ENCODE peak calls at places on chromosome 5, in ten cellular contexts. One of them, this sample, is unnamed.

GRCh38 chr5:32805966-32806626 is 95.0 kb downstream of the NPR3 start:
- DNase-seq in activated CD8-positive, alpha-beta T cell treated with anti-CD3 and anti-CD28 coated beads, Interleukin-2, amount 10 ng/mL, durations not matched to agents 7 days and 5 days: no peak
- DNase-seq in T-helper 17 cell: no peak
- DNase-seq in non-pigmented ciliary epithelial cell: no peak
- DNase-seq in choroid plexus epithelial cell: peak; percentile 93
- DNase-seq in C1 segment of cervical spinal cord: no peak
- DNase-seq in iris pigment epithelial cell: peak; percentile 93
- DNase-seq in fibroblast of villous mesenchyme: peak; percentile 69
- DNase-seq in AG20443: peak; percentile 75
- DNase-seq in GM23248: peak; percentile 94
- DNase-seq in this sample: no peak

GRCh38 chr5:91598216-91598615 is 215.1 kb upstream of the ARRDC3 start:
- DNase-seq in activated CD8-positive, alpha-beta T cell treated with anti-CD3 and anti-CD28 coated beads, Interleukin-2, amount 10 ng/mL, durations not matched to agents 7 days and 5 days: no peak
- DNase-seq in T-helper 17 cell: no peak
- DNase-seq in non-pigmented ciliary epithelial cell: no peak
- DNase-seq in choroid plexus epithelial cell: no peak
- DNase-seq in C1 segment of cervical spinal cord: no peak
- DNase-seq in iris pigment epithelial cell: no peak
- DNase-seq in fibroblast of villous mesenchyme: no peak
- DNase-seq in AG20443: no peak
- DNase-seq in GM23248: no peak
- DNase-seq in this sample: no peak

GRCh38 chr5:10760033-10760975 is 730 bp downstream of the DAP start:
- DNase-seq in activated CD8-positive, alpha-beta T cell treated with anti-CD3 and anti-CD28 coated beads, Interleukin-2, amount 10 ng/mL, durations not matched to agents 7 days and 5 days: peak; percentile 42
- DNase-seq in T-helper 17 cell: no peak
- DNase-seq in non-pigmented ciliary epithelial cell: no peak
- DNase-seq in choroid plexus epithelial cell: peak; percentile 53
- DNase-seq in C1 segment of cervical spinal cord: no peak
- DNase-seq in iris pigment epithelial cell: peak; percentile 56
- DNase-seq in fibroblast of villous mesenchyme: peak; percentile 71
- DNase-seq in AG20443: peak; percentile 50
- DNase-seq in GM23248: peak; percentile 81
- DNase-seq in this sample: no peak

GRCh38 chr5:150488519-150489357 is 19.2 kb upstream of the NDST1 start:
- DNase-seq in activated CD8-positive, alpha-beta T cell treated with anti-CD3 and anti-CD28 coated beads, Interleukin-2, amount 10 ng/mL, durations not matched to agents 7 days and 5 days: no peak
- DNase-seq in T-helper 17 cell: no peak
- DNase-seq in non-pigmented ciliary epithelial cell: no peak
- DNase-seq in choroid plexus epithelial cell: peak; percentile 63
- DNase-seq in C1 segment of cervical spinal cord: peak; percentile 39
- DNase-seq in iris pigment epithelial cell: peak; percentile 65
- DNase-seq in fibroblast of villous mesenchyme: peak; percentile 78
- DNase-seq in AG20443: peak; percentile 70
- DNase-seq in GM23248: peak; percentile 82
- DNase-seq in this sample: no peak

GRCh38 chr5:78472469-78473106 is 112.2 kb downstream of the SCAMP1 start:
- DNase-seq in activated CD8-positive, alpha-beta T cell treated with anti-CD3 and anti-CD28 coated beads, Interleukin-2, amount 10 ng/mL, durations not matched to agents 7 days and 5 days: no peak
- DNase-seq in T-helper 17 cell: no peak
- DNase-seq in non-pigmented ciliary epithelial cell: no peak
- DNase-seq in choroid plexus epithelial cell: peak; percentile 67
- DNase-seq in C1 segment of cervical spinal cord: no peak
- DNase-seq in iris pigment epithelial cell: peak; percentile 34
- DNase-seq in fibroblast of villous mesenchyme: peak; percentile 45
- DNase-seq in AG20443: no peak
- DNase-seq in GM23248: peak; percentile 60
- DNase-seq in this sample: no peak

GRCh38 chr5:82952326-82952725 is 124.9 kb downstream of the TMEM167A start:
- DNase-seq in activated CD8-positive, alpha-beta T cell treated with anti-CD3 and anti-CD28 coated beads, Interleukin-2, amount 10 ng/mL, durations not matched to agents 7 days and 5 days: no peak
- DNase-seq in T-helper 17 cell: no peak
- DNase-seq in non-pigmented ciliary epithelial cell: no peak
- DNase-seq in choroid plexus epithelial cell: no peak
- DNase-seq in C1 segment of cervical spinal cord: no peak
- DNase-seq in iris pigment epithelial cell: no peak
- DNase-seq in fibroblast of villous mesenchyme: no peak
- DNase-seq in AG20443: peak; percentile 20
- DNase-seq in GM23248: peak; percentile 20
- DNase-seq in this sample: no peak

GRCh38 chr5:155103164-155103563 is 89.6 kb downstream of the KIF4B start:
- DNase-seq in activated CD8-positive, alpha-beta T cell treated with anti-CD3 and anti-CD28 coated beads, Interleukin-2, amount 10 ng/mL, durations not matched to agents 7 days and 5 days: no peak
- DNase-seq in T-helper 17 cell: no peak
- DNase-seq in non-pigmented ciliary epithelial cell: no peak
- DNase-seq in choroid plexus epithelial cell: no peak
- DNase-seq in C1 segment of cervical spinal cord: no peak
- DNase-seq in iris pigment epithelial cell: no peak
- DNase-seq in fibroblast of villous mesenchyme: peak; percentile 31
- DNase-seq in AG20443: peak; percentile 35
- DNase-seq in GM23248: peak; percentile 27
- DNase-seq in this sample: no peak

GRCh38 chr5:131209175-131209505 is 38.4 kb downstream of the LYRM7 start:
- DNase-seq in activated CD8-positive, alpha-beta T cell treated with anti-CD3 and anti-CD28 coated beads, Interleukin-2, amount 10 ng/mL, durations not matched to agents 7 days and 5 days: no peak
- DNase-seq in T-helper 17 cell: no peak
- DNase-seq in non-pigmented ciliary epithelial cell: no peak
- DNase-seq in choroid plexus epithelial cell: no peak
- DNase-seq in C1 segment of cervical spinal cord: no peak
- DNase-seq in iris pigment epithelial cell: no peak
- DNase-seq in fibroblast of villous mesenchyme: no peak
- DNase-seq in AG20443: no peak
- DNase-seq in GM23248: no peak
- DNase-seq in this sample: no peak

GRCh38 chr5:177427919-177428573 is 1.6 kb downstream of the GRK6 start:
- DNase-seq in activated CD8-positive, alpha-beta T cell treated with anti-CD3 and anti-CD28 coated beads, Interleukin-2, amount 10 ng/mL, durations not matched to agents 7 days and 5 days: no peak
- DNase-seq in T-helper 17 cell: no peak
- DNase-seq in non-pigmented ciliary epithelial cell: no peak
- DNase-seq in choroid plexus epithelial cell: no peak
- DNase-seq in C1 segment of cervical spinal cord: no peak
- DNase-seq in iris pigment epithelial cell: no peak
- DNase-seq in fibroblast of villous mesenchyme: no peak
- DNase-seq in AG20443: no peak
- DNase-seq in GM23248: no peak
- DNase-seq in this sample: no peak

GRCh38 chr5:1973391-1974013 is 90.8 kb upstream of the IRX4 start:
- DNase-seq in activated CD8-positive, alpha-beta T cell treated with anti-CD3 and anti-CD28 coated beads, Interleukin-2, amount 10 ng/mL, durations not matched to agents 7 days and 5 days: no peak
- DNase-seq in T-helper 17 cell: no peak
- DNase-seq in non-pigmented ciliary epithelial cell: no peak
- DNase-seq in choroid plexus epithelial cell: no peak
- DNase-seq in C1 segment of cervical spinal cord: no peak
- DNase-seq in iris pigment epithelial cell: no peak
- DNase-seq in fibroblast of villous mesenchyme: no peak
- DNase-seq in AG20443: peak; percentile 1
- DNase-seq in GM23248: no peak
- DNase-seq in this sample: no peak

GRCh38 chr5:60563696-60564324 is 136.2 kb downstream of the DEPDC1B start:
- DNase-seq in activated CD8-positive, alpha-beta T cell treated with anti-CD3 and anti-CD28 coated beads, Interleukin-2, amount 10 ng/mL, durations not matched to agents 7 days and 5 days: no peak
- DNase-seq in T-helper 17 cell: no peak
- DNase-seq in non-pigmented ciliary epithelial cell: no peak
- DNase-seq in choroid plexus epithelial cell: peak; percentile 64
- DNase-seq in C1 segment of cervical spinal cord: no peak
- DNase-seq in iris pigment epithelial cell: no peak
- DNase-seq in fibroblast of villous mesenchyme: no peak
- DNase-seq in AG20443: no peak
- DNase-seq in GM23248: no peak
- DNase-seq in this sample: no peak

GRCh38 chr5:172435362-172436077 is 18.8 kb downstream of the SH3PXD2B start:
- DNase-seq in activated CD8-positive, alpha-beta T cell treated with anti-CD3 and anti-CD28 coated beads, Interleukin-2, amount 10 ng/mL, durations not matched to agents 7 days and 5 days: no peak
- DNase-seq in T-helper 17 cell: no peak
- DNase-seq in non-pigmented ciliary epithelial cell: no peak
- DNase-seq in choroid plexus epithelial cell: no peak
- DNase-seq in C1 segment of cervical spinal cord: no peak
- DNase-seq in iris pigment epithelial cell: no peak
- DNase-seq in fibroblast of villous mesenchyme: no peak
- DNase-seq in AG20443: no peak
- DNase-seq in GM23248: no peak
- DNase-seq in this sample: no peak

GRCh38 chr5:75672616-75673015 is 44.6 kb downstream of the POC5 start:
- DNase-seq in activated CD8-positive, alpha-beta T cell treated with anti-CD3 and anti-CD28 coated beads, Interleukin-2, amount 10 ng/mL, durations not matched to agents 7 days and 5 days: no peak
- DNase-seq in T-helper 17 cell: no peak
- DNase-seq in non-pigmented ciliary epithelial cell: no peak
- DNase-seq in choroid plexus epithelial cell: peak; percentile 70
- DNase-seq in C1 segment of cervical spinal cord: no peak
- DNase-seq in iris pigment epithelial cell: peak; percentile 63
- DNase-seq in fibroblast of villous mesenchyme: peak; percentile 37
- DNase-seq in AG20443: no peak
- DNase-seq in GM23248: no peak
- DNase-seq in this sample: no peak

GRCh38 chr5:77960863-77961396 is 184.8 kb upstream of the TBCA start:
- DNase-seq in activated CD8-positive, alpha-beta T cell treated with anti-CD3 and anti-CD28 coated beads, Interleukin-2, amount 10 ng/mL, durations not matched to agents 7 days and 5 days: peak; percentile 35
- DNase-seq in T-helper 17 cell: no peak
- DNase-seq in non-pigmented ciliary epithelial cell: no peak
- DNase-seq in choroid plexus epithelial cell: no peak
- DNase-seq in C1 segment of cervical spinal cord: no peak
- DNase-seq in iris pigment epithelial cell: no peak
- DNase-seq in fibroblast of villous mesenchyme: no peak
- DNase-seq in AG20443: no peak
- DNase-seq in GM23248: no peak
- DNase-seq in this sample: no peak

GRCh38 chr5:91641730-91642350 is 258.7 kb upstream of the ARRDC3 start:
- DNase-seq in activated CD8-positive, alpha-beta T cell treated with anti-CD3 and anti-CD28 coated beads, Interleukin-2, amount 10 ng/mL, durations not matched to agents 7 days and 5 days: no peak
- DNase-seq in T-helper 17 cell: no peak
- DNase-seq in non-pigmented ciliary epithelial cell: peak; percentile 24
- DNase-seq in choroid plexus epithelial cell: peak; percentile 71
- DNase-seq in C1 segment of cervical spinal cord: no peak
- DNase-seq in iris pigment epithelial cell: peak; percentile 51
- DNase-seq in fibroblast of villous mesenchyme: peak; percentile 63
- DNase-seq in AG20443: peak; percentile 19
- DNase-seq in GM23248: peak; percentile 52
- DNase-seq in this sample: no peak

GRCh38 chr5:119395080-119395836 is 39.4 kb downstream of the TNFAIP8 start:
- DNase-seq in activated CD8-positive, alpha-beta T cell treated with anti-CD3 and anti-CD28 coated beads, Interleukin-2, amount 10 ng/mL, durations not matched to agents 7 days and 5 days: no peak
- DNase-seq in T-helper 17 cell: no peak
- DNase-seq in non-pigmented ciliary epithelial cell: no peak
- DNase-seq in choroid plexus epithelial cell: peak; percentile 30
- DNase-seq in C1 segment of cervical spinal cord: no peak
- DNase-seq in iris pigment epithelial cell: no peak
- DNase-seq in fibroblast of villous mesenchyme: no peak
- DNase-seq in AG20443: no peak
- DNase-seq in GM23248: no peak
- DNase-seq in this sample: no peak

GRCh38 chr5:106086352-106086751 is 1584.4 kb downstream of the EFNA5 start:
- DNase-seq in activated CD8-positive, alpha-beta T cell treated with anti-CD3 and anti-CD28 coated beads, Interleukin-2, amount 10 ng/mL, durations not matched to agents 7 days and 5 days: no peak
- DNase-seq in T-helper 17 cell: no peak
- DNase-seq in non-pigmented ciliary epithelial cell: no peak
- DNase-seq in choroid plexus epithelial cell: no peak
- DNase-seq in C1 segment of cervical spinal cord: no peak
- DNase-seq in iris pigment epithelial cell: no peak
- DNase-seq in fibroblast of villous mesenchyme: no peak
- DNase-seq in AG20443: no peak
- DNase-seq in GM23248: no peak
- DNase-seq in this sample: no peak